ENCODE peak calls at places on chromosomes 7 and 10, in eight cellular contexts. N is G401, X is nephron progenitor cell, K is mesenteric fat pad, M is HT1080, H is prostate gland, J is IMR-90, Y is sciatic nerve. Q is an unnamed sample.

GRCh38 chr7:32219416-32219815 is 149.2 kb upstream of the PDE1C start:
- DNase-seq in N (no peak), X (no peak), K (no peak), M (no peak), H (no peak), J (no peak), Y (no peak), Q (no peak)

GRCh38 chr7:43117025-43117424 is 4.6 kb downstream of the HECW1 start:
- DNase-seq in N (no peak), X (no peak), K (no peak), M (no peak), H (no peak), J (peak), Y (no peak), Q (no peak)

GRCh38 chr10:1368772-1369171 is 312.6 kb downstream of the WDR37 start:
- DNase-seq in N (peak), X (peak), K (no peak), M (peak), H (no peak), J (no peak), Y (no peak), Q (peak)

GRCh38 chr10:68848281-68848680 is 20.9 kb downstream of the STOX1 start:
- DNase-seq in N (no peak), X (no peak), K (no peak), M (no peak), H (no peak), J (no peak), Y (no peak), Q (no peak)

GRCh38 chr10:86659161-86659691 is 4.9 kb downstream of the OPN4 start:
- DNase-seq in N (no peak), X (no peak), K (no peak), M (no peak), H (no peak), J (no peak), Y (no peak), Q (no peak)

GRCh38 chr7:4682621-4683042 is 537 bp downstream of the FOXK1 start:
- DNase-seq in N (peak), X (peak), K (no peak), M (no peak), H (peak), J (peak), Y (peak), Q (peak)

GRCh38 chr7:41656357-41656756 is 46.5 kb downstream of the INHBA start:
- DNase-seq in N (peak), X (no peak), K (no peak), M (peak), H (no peak), J (peak), Y (no peak), Q (no peak)

GRCh38 chr7:121337398-121337797 is 8.6 kb downstream of the WNT16 start:
- DNase-seq in N (no peak), X (no peak), K (no peak), M (peak), H (no peak), J (no peak), Y (no peak), Q (peak)

GRCh38 chr10:77774940-77775391 is 137.4 kb upstream of the KCNMA1 start:
- DNase-seq in N (no peak), X (no peak), K (peak), M (no peak), H (no peak), J (peak), Y (no peak), Q (no peak)

GRCh38 chr10:14009315-14010082 is 321.2 kb downstream of the FRMD4A start:
- DNase-seq in N (no peak), X (peak), K (no peak), M (peak), H (no peak), J (peak), Y (no peak), Q (peak)

GRCh38 chr7:334618-335357 is 44.8 kb downstream of the FOXL3 start:
- DNase-seq in N (no peak), X (no peak), K (no peak), M (no peak), H (no peak), J (no peak), Y (no peak), Q (no peak)

GRCh38 chr7:123366991-123367390 is 167.2 kb upstream of the SLC13A1 start:
- DNase-seq in N (peak), X (no peak), K (no peak), M (no peak), H (no peak), J (no peak), Y (no peak), Q (no peak)

GRCh38 chr7:4048336-4048735 is 633.8 kb upstream of the FOXK1 start:
- DNase-seq in N (no peak), X (no peak), K (no peak), M (peak), H (no peak), J (no peak), Y (no peak), Q (no peak)

GRCh38 chr10:11715815-11716494 is 26.2 kb upstream of the ECHDC3 start:
- DNase-seq in N (no peak), X (no peak), K (no peak), M (no peak), H (peak), J (no peak), Y (no peak), Q (peak)

GRCh38 chr10:62637249-62638061 is 167.1 kb upstream of the ADO start:
- DNase-seq in N (no peak), X (no peak), K (no peak), M (no peak), H (no peak), J (peak), Y (no peak), Q (peak)

GRCh38 chr7:47180268-47180826 is 401.6 kb downstream of the TNS3 start:
- DNase-seq in N (peak), X (peak), K (no peak), M (peak), H (peak), J (peak), Y (peak), Q (peak)

Q was measured in PC-3.